ENCODE peak calls at places on chromosomes 6 and 20, in nine cellular contexts. Y is dorsolateral prefrontal cortex, P is OCI-LY7, E is astrocyte of the spinal cord, N is kidney, J is testis, L is IMR-90, K is right atrium auricular region, V is fibroblast of villous mesenchyme. T is an unnamed sample.

GRCh38 chr20:48603819-48604405 is 223.9 kb downstream of the PREX1 start:
- DNase-seq in V (no peak), L (no peak), P (no peak), K (no peak), N (no peak), J (no peak), Y (no peak), E (no peak), T (no peak)

GRCh38 chr6:2140438-2141128 is 104.8 kb downstream of the GMDS start:
- DNase-seq in V (no peak), J (no peak), L (no peak), N (no peak), K (no peak), Y (no peak), P (no peak), E (no peak), T (no peak)

GRCh38 chr6:161901740-161902426 is 628.0 kb upstream of the AGPAT4 start:
- DNase-seq in L (no peak), E (no peak), J (no peak), Y (no peak), P (no peak), K (no peak), V (no peak), N (no peak), T (no peak)

GRCh38 chr6:47075168-47075567 is 33.0 kb upstream of the ADGRF1 start:
- DNase-seq in V (no peak), J (no peak), N (no peak), L (no peak), Y (no peak), P (no peak), E (no peak), K (no peak), T (no peak)

GRCh38 chr20:38337561-38338140 is 8.6 kb upstream of the LBP start:
- DNase-seq in L (no peak), N (no peak), J (peak), E (no peak), Y (no peak), V (peak), K (no peak), P (peak), T (no peak)

GRCh38 chr6:55822815-55823214 is 52.6 kb downstream of the BMP5 start:
- DNase-seq in K (no peak), L (peak), V (peak), J (no peak), Y (no peak), N (no peak), E (no peak), P (no peak), T (peak)

GRCh38 chr6:37731888-37732287 is 34.2 kb upstream of the MDGA1 start:
- DNase-seq in P (peak), Y (no peak), J (no peak), E (no peak), N (no peak), L (no peak), V (no peak), K (no peak), T (no peak)

GRCh38 chr6:170480045-170480714 is 72.9 kb downstream of the PSMB1 start:
- DNase-seq in K (no peak), Y (no peak), N (no peak), L (peak), V (peak), E (peak), P (no peak), J (peak), T (no peak)

GRCh38 chr6:125950293-125950692 is 6.3 kb upstream of the HINT3 start:
- DNase-seq in K (no peak), N (no peak), J (no peak), P (no peak), E (no peak), Y (no peak), V (peak), L (peak), T (peak)

GRCh38 chr6:56643379-56644089 is 845 bp upstream of the DST start:
- DNase-seq in Y (no peak), K (no peak), J (no peak), P (no peak), L (no peak), N (no peak), V (no peak), E (no peak), T (no peak)

GRCh38 chr6:19301980-19302379 is 535.2 kb upstream of the ID4 start:
- DNase-seq in N (no peak), P (no peak), Y (no peak), V (no peak), E (peak), L (peak), K (no peak), J (no peak), T (peak)

GRCh38 chr20:44589522-44589921 is 7.1 kb downstream of the PKIG start:
- DNase-seq in E (no peak), V (no peak), K (no peak), P (no peak), N (no peak), Y (no peak), L (no peak), J (no peak), T (no peak)

GRCh38 chr6:139608872-139609271 is 234.4 kb upstream of the CITED2 start:
- DNase-seq in V (no peak), E (peak), J (no peak), K (no peak), P (no peak), Y (no peak), L (peak), N (no peak), T (no peak)

GRCh38 chr6:47440722-47441121 is 36.9 kb upstream of the CD2AP start:
- DNase-seq in Y (no peak), J (no peak), P (peak), E (no peak), K (no peak), L (no peak), V (no peak), N (no peak), T (no peak)

GRCh38 chr6:2244261-2245102 is 923 bp downstream of the GMDS start:
- DNase-seq in P (no peak), J (no peak), L (no peak), Y (peak), E (no peak), K (no peak), V (no peak), N (no peak), T (no peak)

GRCh38 chr6:84763397-84764331 is 734 bp downstream of the TBX18 start:
- DNase-seq in Y (no peak), P (no peak), L (peak), K (peak), E (peak), N (peak), V (peak), J (peak), T (peak)

GRCh38 chr6:683742-684440 is 9.0 kb downstream of the EXOC2 start:
- DNase-seq in N (no peak), V (peak), Y (no peak), E (peak), J (peak), K (no peak), L (peak), P (no peak), T (no peak)

DNA sequence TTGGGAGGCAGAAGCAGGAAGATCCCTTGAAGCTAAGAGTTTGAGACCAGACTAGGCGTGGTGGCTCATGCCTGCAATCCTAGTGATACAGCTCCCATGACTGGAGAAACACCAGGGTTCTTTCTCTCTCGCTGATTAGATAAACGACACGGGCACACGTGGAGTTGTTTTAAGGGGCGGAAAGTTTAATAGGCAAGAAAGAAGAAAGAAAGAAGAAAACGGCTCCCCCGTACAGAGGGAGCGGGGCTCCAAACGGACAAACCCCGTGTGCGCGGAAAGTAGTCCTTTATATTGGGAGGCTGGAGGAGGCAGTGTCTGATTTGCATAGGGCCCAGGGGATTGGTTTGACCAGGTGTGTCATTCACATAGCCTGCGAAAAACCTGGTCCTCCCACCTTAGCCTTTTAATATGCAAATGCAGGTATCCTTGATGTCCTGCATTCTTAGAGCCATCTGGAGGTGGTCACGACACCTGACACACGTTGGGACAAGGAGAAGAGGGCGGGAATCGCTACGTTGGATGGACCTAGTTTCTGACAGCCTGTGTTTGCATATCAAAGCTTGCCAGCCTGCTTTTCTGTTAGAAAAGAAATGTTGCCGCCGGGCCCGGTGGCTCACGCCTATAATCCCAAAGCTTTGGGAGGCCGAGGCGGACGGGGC is 12.0 kb upstream of the CLPSL2 start:
- DNase-seq in E (no peak), N (no peak), Y (no peak), P (no peak), J (no peak), K (no peak), L (no peak), V (no peak), T (no peak)
- H3K4me3 ChIP-seq in E (no peak), N (no peak), Y (no peak), P (no peak), J (no peak), K (no peak), L (no peak), V (no peak), T (no peak)

GRCh38 chr20:13990465-13990864 is at the start of gene SEL1L2:
- DNase-seq in L (no peak), N (no peak), J (peak), Y (no peak), K (no peak), V (no peak), E (no peak), P (no peak), T (no peak)

GRCh38 chr20:13996265-13996664 is 949 bp downstream of the MACROD2 start:
- DNase-seq in N (no peak), L (no peak), K (no peak), E (peak), Y (peak), J (no peak), V (no peak), P (no peak), T (no peak)

GRCh38 chr20:13995086-13995665 is at the start of gene MACROD2:
- DNase-seq in E (peak), L (peak), V (peak), Y (peak), P (no peak), N (peak), J (peak), K (peak), T (peak)

GRCh38 chr20:13991311-13991710 is 897 bp upstream of the SEL1L2 start:
- DNase-seq in J (no peak), N (no peak), P (no peak), K (no peak), Y (no peak), V (no peak), E (no peak), L (no peak), T (no peak)

DNA sequence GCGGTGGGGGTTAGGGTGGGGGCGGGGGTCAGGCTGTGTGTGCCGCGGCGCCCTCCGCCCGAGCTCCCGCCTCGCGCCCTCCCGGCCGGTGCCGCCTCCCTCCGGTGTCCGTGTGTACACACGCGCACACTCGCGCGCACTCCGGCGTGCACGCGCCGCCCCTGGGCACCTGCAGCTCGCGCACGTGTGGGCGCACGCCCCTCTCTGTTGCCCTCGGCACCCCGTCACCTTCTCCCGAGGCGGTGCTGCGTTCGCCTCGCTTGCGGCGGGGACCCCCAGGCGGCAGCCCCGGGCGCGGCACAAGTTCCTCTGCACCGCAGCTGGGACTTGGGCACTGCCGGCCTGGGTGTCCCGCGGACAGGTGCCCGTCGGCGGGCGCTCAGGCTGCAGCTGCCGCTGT is 525 bp downstream of the MACROD2 start:
- DNase-seq in L (no peak), P (no peak), N (peak), V (no peak), K (no peak), J (peak), Y (peak), E (peak), T (no peak)
- TF ChIP-seq CTCF in L (no peak), P (no peak), N (no peak), V (no peak), K (no peak), J (no peak), Y (no peak), E (no peak), T (no peak)

DNA sequence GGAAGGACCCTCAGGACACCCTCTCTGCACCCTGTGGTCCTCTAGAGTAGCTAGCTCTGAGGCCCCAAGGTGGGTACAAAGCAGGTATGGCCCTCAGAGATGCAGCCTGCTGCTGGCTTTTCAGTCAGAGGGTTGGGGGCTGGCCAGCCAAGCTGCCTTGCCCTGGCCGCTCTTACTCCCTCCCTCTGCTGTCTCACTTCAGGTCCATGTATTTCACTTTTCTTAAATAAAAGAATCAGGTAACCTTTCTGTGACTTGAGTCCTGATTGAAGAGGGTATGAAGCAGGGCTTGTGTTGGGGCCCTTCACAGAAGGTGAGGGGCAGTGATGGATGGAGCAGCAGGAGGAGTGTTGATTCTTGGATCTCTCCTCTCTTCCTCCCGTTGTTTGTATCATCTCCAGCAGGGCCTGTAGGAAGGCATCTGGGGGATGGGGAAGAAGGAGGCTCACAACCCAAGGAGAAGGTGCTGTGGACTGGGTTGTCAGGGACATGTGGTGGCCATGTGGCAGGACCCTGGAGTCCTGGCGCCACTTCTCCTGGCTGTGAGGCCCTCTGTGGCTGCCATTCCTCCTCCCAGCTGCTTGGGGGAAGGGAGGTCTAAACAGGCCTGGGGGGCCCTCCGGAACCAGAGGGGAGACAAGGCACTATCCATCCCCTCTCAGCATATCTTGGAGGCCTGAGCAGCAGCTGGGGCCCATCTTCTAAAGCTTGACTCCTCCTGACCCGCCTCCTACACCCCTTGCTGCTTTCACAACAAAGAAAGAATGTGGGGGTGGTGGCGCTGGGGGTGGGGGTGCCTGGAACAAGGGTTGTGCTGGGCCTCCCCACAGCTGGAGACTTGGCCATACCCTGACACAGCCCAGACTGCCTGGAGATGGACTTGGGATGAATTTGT is 1.0 kb upstream of the PTK7 start:
- DNase-seq in L (peak), J (peak), Y (no peak), K (no peak), N (peak), P (no peak), E (peak), V (peak), T (peak)
- H3K4me3 ChIP-seq in L (peak), J (no peak), Y (no peak), K (no peak), N (no peak), P (peak), E (peak), V (peak), T (peak)

GRCh38 chr6:34726055-34726454 is 29.5 kb upstream of the ILRUN start:
- DNase-seq in E (no peak), J (no peak), L (no peak), N (no peak), K (no peak), V (no peak), P (no peak), Y (no peak), T (no peak)

GRCh38 chr6:34731393-34732060 is 25.8 kb upstream of the SNRPC start:
- DNase-seq in N (no peak), P (no peak), Y (no peak), E (no peak), J (no peak), V (no peak), L (no peak), K (no peak), T (no peak)

DNA sequence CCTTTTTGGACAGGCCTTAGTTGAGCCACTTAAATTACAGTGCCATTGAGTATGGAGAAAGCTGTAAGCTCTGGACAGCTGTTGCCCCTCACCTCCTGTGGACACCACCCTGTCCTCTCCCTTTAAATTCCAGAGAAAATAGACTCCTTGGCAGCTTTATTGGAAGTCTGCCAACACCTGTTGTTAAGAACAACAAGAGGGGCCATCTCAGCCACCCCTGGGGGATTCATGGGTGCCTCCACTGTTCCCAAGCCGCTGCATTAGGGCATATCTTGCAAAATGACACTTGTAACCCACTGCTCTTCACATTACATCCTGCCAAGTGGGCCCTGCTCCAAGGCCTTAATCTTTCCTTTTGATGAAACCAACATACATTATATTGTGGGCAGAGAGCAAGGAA is 27.3 kb upstream of the SNRPC start:
- DNase-seq in E (no peak), Y (no peak), P (no peak), J (no peak), V (no peak), L (no peak), K (no peak), N (no peak), T (no peak)
- TF ChIP-seq CTCF in E (no peak), Y (no peak), P (no peak), J (no peak), V (no peak), L (no peak), K (no peak), N (no peak), T (no peak)